ENCODE peak calls at places on chromosomes 11 and 22, in five cellular contexts. One of them, this sample, is unnamed.
A peak's percentile ranks its signal among the peaks of the same experiment; 100 is the strongest.

GRCh38 chr11:32448232-32448631 is 12.9 kb upstream of the WT1 start:
- DNase-seq in prostate gland: no peak
- DNase-seq in cardiac fibroblast: peak; percentile 71
- DNase-seq in progenitor cell of endocrine pancreas: no peak
- DNase-seq in Calu3: no peak
- DNase-seq in this sample: peak; percentile 18

GRCh38 chr11:416757-417621 is 2.2 kb upstream of the SIGIRR start:
- DNase-seq in prostate gland: peak; percentile 48
- DNase-seq in cardiac fibroblast: peak; percentile 39
- DNase-seq in progenitor cell of endocrine pancreas: peak; percentile 68
- DNase-seq in Calu3: peak; percentile 87
- DNase-seq in this sample: peak; percentile 34

GRCh38 chr11:122833133-122833470 is 5.2 kb upstream of the CRTAM start:
- DNase-seq in prostate gland: no peak
- DNase-seq in cardiac fibroblast: no peak
- DNase-seq in progenitor cell of endocrine pancreas: no peak
- DNase-seq in Calu3: no peak
- DNase-seq in this sample: no peak

GRCh38 chr11:17405232-17406005 is 17.0 kb upstream of the KCNJ11 start:
- DNase-seq in prostate gland: peak; percentile 81
- DNase-seq in cardiac fibroblast: peak; percentile 62
- DNase-seq in progenitor cell of endocrine pancreas: no peak
- DNase-seq in Calu3: peak; percentile 60
- DNase-seq in this sample: peak; percentile 72

GRCh38 chr11:61587951-61588695 is 7.2 kb upstream of the SYT7 start:
- DNase-seq in prostate gland: peak; percentile 85
- DNase-seq in cardiac fibroblast: no peak
- DNase-seq in progenitor cell of endocrine pancreas: peak; percentile 42
- DNase-seq in Calu3: peak; percentile 82
- DNase-seq in this sample: no peak

GRCh38 chr11:33935466-33935865 is 43.6 kb upstream of the LMO2 start:
- DNase-seq in prostate gland: no peak
- DNase-seq in cardiac fibroblast: no peak
- DNase-seq in progenitor cell of endocrine pancreas: no peak
- DNase-seq in Calu3: no peak
- DNase-seq in this sample: no peak

GRCh38 chr11:68354181-68354872 is 41.9 kb downstream of the LRP5 start:
- DNase-seq in prostate gland: peak; percentile 91
- DNase-seq in cardiac fibroblast: peak; percentile 95
- DNase-seq in progenitor cell of endocrine pancreas: no peak
- DNase-seq in Calu3: peak; percentile 94
- DNase-seq in this sample: peak; percentile 80

GRCh38 chr22:37575490-37576003 is 4.3 kb downstream of the LGALS2 start:
- DNase-seq in prostate gland: no peak
- DNase-seq in cardiac fibroblast: no peak
- DNase-seq in progenitor cell of endocrine pancreas: no peak
- DNase-seq in Calu3: no peak
- DNase-seq in this sample: no peak

GRCh38 chr11:77113382-77114088 is 10.9 kb downstream of the OMP start:
- DNase-seq in prostate gland: no peak
- DNase-seq in cardiac fibroblast: peak; percentile 55
- DNase-seq in progenitor cell of endocrine pancreas: no peak
- DNase-seq in Calu3: peak; percentile 76
- DNase-seq in this sample: no peak

GRCh38 chr11:11028017-11028692 is 170.3 kb upstream of the ZBED5 start:
- DNase-seq in prostate gland: peak; percentile 59
- DNase-seq in cardiac fibroblast: peak; percentile 64
- DNase-seq in progenitor cell of endocrine pancreas: peak; percentile 56
- DNase-seq in Calu3: peak; percentile 87
- DNase-seq in this sample: peak; percentile 32

GRCh38 chr11:92224394-92225205 is at the start of gene FAT3:
- DNase-seq in prostate gland: no peak
- DNase-seq in cardiac fibroblast: peak; percentile 44
- DNase-seq in progenitor cell of endocrine pancreas: peak; percentile 53
- DNase-seq in Calu3: peak; percentile 48
- DNase-seq in this sample: no peak

GRCh38 chr11:12865871-12866595 is 143.1 kb upstream of the RASSF10 start:
- DNase-seq in prostate gland: no peak
- DNase-seq in cardiac fibroblast: no peak
- DNase-seq in progenitor cell of endocrine pancreas: no peak
- DNase-seq in Calu3: no peak
- DNase-seq in this sample: no peak

GRCh38 chr11:28209906-28210305 is 101.7 kb downstream of the METTL15 start:
- DNase-seq in prostate gland: no peak
- DNase-seq in cardiac fibroblast: no peak
- DNase-seq in progenitor cell of endocrine pancreas: no peak
- DNase-seq in Calu3: no peak
- DNase-seq in this sample: no peak

GRCh38 chr22:35938226-35938625 is 90.4 kb downstream of the RBFOX2 start:
- DNase-seq in prostate gland: no peak
- DNase-seq in cardiac fibroblast: peak; percentile 35
- DNase-seq in progenitor cell of endocrine pancreas: no peak
- DNase-seq in Calu3: no peak
- DNase-seq in this sample: no peak

GRCh38 chr11:12526789-12527188 is 147.4 kb upstream of the TEAD1 start:
- DNase-seq in prostate gland: no peak
- DNase-seq in cardiac fibroblast: peak; percentile 76
- DNase-seq in progenitor cell of endocrine pancreas: no peak
- DNase-seq in Calu3: no peak
- DNase-seq in this sample: no peak

GRCh38 chr11:9992306-9992705 is 301.7 kb downstream of the SBF2 start:
- DNase-seq in prostate gland: no peak
- DNase-seq in cardiac fibroblast: no peak
- DNase-seq in progenitor cell of endocrine pancreas: no peak
- DNase-seq in Calu3: no peak
- DNase-seq in this sample: no peak

GRCh38 chr11:4862447-4863236 is 13.6 kb upstream of the OR51S1 start:
- DNase-seq in prostate gland: no peak
- DNase-seq in cardiac fibroblast: no peak
- DNase-seq in progenitor cell of endocrine pancreas: no peak
- DNase-seq in Calu3: no peak
- DNase-seq in this sample: no peak

GRCh38 chr11:120773501-120774031 is 250.3 kb upstream of the TBCEL start:
- DNase-seq in prostate gland: no peak
- DNase-seq in cardiac fibroblast: peak; percentile 45
- DNase-seq in progenitor cell of endocrine pancreas: no peak
- DNase-seq in Calu3: no peak
- DNase-seq in this sample: no peak

GRCh38 chr11:14357843-14358728 is 897 bp downstream of the RRAS2 start:
- DNase-seq in prostate gland: peak; percentile 40
- DNase-seq in cardiac fibroblast: peak; percentile 71
- DNase-seq in progenitor cell of endocrine pancreas: peak; percentile 60
- DNase-seq in Calu3: peak; percentile 70
- DNase-seq in this sample: no peak

GRCh38 chr11:2301631-2302272 is at the start of the genes C11orf21 and TSPAN32:
- DNase-seq in prostate gland: no peak
- DNase-seq in cardiac fibroblast: peak; percentile 69
- DNase-seq in progenitor cell of endocrine pancreas: no peak
- DNase-seq in Calu3: no peak
- DNase-seq in this sample: no peak

GRCh38 chr11:130070109-130070828 is 575 bp downstream of the APLP2 start:
- DNase-seq in prostate gland: peak; percentile 28
- DNase-seq in cardiac fibroblast: peak; percentile 36
- DNase-seq in progenitor cell of endocrine pancreas: peak; percentile 44
- DNase-seq in Calu3: no peak
- DNase-seq in this sample: no peak

GRCh38 chr11:55838452-55838851 is at the start of gene OR5D16:
- DNase-seq in prostate gland: no peak
- DNase-seq in cardiac fibroblast: no peak
- DNase-seq in progenitor cell of endocrine pancreas: no peak
- DNase-seq in Calu3: no peak
- DNase-seq in this sample: no peak

GRCh38 chr11:108944486-108945178 is 279.8 kb downstream of the DDX10 start:
- DNase-seq in prostate gland: no peak
- DNase-seq in cardiac fibroblast: no peak
- DNase-seq in progenitor cell of endocrine pancreas: no peak
- DNase-seq in Calu3: no peak
- DNase-seq in this sample: no peak

GRCh38 chr22:23970201-23970641 is 3.5 kb downstream of the DDTL start:
- DNase-seq in prostate gland: no peak
- DNase-seq in cardiac fibroblast: no peak
- DNase-seq in progenitor cell of endocrine pancreas: no peak
- DNase-seq in Calu3: no peak
- DNase-seq in this sample: no peak

GRCh38 chr22:23067023-23067650 is 3.2 kb upstream of the GNAZ start:
- DNase-seq in prostate gland: no peak
- DNase-seq in cardiac fibroblast: no peak
- DNase-seq in progenitor cell of endocrine pancreas: peak; percentile 9
- DNase-seq in Calu3: no peak
- DNase-seq in this sample: no peak

GRCh38 chr11:50088231-50088630 is 55.6 kb downstream of the OR4C45 start:
- DNase-seq in prostate gland: no peak
- DNase-seq in cardiac fibroblast: no peak
- DNase-seq in progenitor cell of endocrine pancreas: no peak
- DNase-seq in Calu3: no peak
- DNase-seq in this sample: no peak

GRCh38 chr11:29024386-29024785 is 916.2 kb downstream of the METTL15 start:
- DNase-seq in prostate gland: no peak
- DNase-seq in cardiac fibroblast: no peak
- DNase-seq in progenitor cell of endocrine pancreas: no peak
- DNase-seq in Calu3: no peak
- DNase-seq in this sample: no peak

GRCh38 chr11:125378596-125378995 is 117.5 kb downstream of the FEZ1 start:
- DNase-seq in prostate gland: no peak
- DNase-seq in cardiac fibroblast: no peak
- DNase-seq in progenitor cell of endocrine pancreas: no peak
- DNase-seq in Calu3: no peak
- DNase-seq in this sample: no peak

GRCh38 chr11:125379565-125380343 is 116.3 kb downstream of the FEZ1 start:
- DNase-seq in prostate gland: no peak
- DNase-seq in cardiac fibroblast: no peak
- DNase-seq in progenitor cell of endocrine pancreas: no peak
- DNase-seq in Calu3: no peak
- DNase-seq in this sample: no peak

GRCh38 chr11:125382211-125382807 is 113.8 kb downstream of the FEZ1 start:
- DNase-seq in prostate gland: no peak
- DNase-seq in cardiac fibroblast: no peak
- DNase-seq in progenitor cell of endocrine pancreas: no peak
- DNase-seq in Calu3: peak; percentile 9
- DNase-seq in this sample: no peak

GRCh38 chr11:125380756-125381445 is 115.2 kb downstream of the FEZ1 start:
- DNase-seq in prostate gland: no peak
- DNase-seq in cardiac fibroblast: no peak
- DNase-seq in progenitor cell of endocrine pancreas: no peak
- DNase-seq in Calu3: no peak
- DNase-seq in this sample: no peak

GRCh38 chr11:125381499-125381898 is 114.6 kb downstream of the FEZ1 start:
- DNase-seq in prostate gland: no peak
- DNase-seq in cardiac fibroblast: no peak
- DNase-seq in progenitor cell of endocrine pancreas: no peak
- DNase-seq in Calu3: no peak
- DNase-seq in this sample: no peak
- TF ChIP-seq CTCF in prostate gland: no peak
- TF ChIP-seq CTCF in cardiac fibroblast: no peak
- TF ChIP-seq CTCF in progenitor cell of endocrine pancreas: no peak
- TF ChIP-seq CTCF in Calu3: no peak
- TF ChIP-seq CTCF in this sample: no peak

DNA sequence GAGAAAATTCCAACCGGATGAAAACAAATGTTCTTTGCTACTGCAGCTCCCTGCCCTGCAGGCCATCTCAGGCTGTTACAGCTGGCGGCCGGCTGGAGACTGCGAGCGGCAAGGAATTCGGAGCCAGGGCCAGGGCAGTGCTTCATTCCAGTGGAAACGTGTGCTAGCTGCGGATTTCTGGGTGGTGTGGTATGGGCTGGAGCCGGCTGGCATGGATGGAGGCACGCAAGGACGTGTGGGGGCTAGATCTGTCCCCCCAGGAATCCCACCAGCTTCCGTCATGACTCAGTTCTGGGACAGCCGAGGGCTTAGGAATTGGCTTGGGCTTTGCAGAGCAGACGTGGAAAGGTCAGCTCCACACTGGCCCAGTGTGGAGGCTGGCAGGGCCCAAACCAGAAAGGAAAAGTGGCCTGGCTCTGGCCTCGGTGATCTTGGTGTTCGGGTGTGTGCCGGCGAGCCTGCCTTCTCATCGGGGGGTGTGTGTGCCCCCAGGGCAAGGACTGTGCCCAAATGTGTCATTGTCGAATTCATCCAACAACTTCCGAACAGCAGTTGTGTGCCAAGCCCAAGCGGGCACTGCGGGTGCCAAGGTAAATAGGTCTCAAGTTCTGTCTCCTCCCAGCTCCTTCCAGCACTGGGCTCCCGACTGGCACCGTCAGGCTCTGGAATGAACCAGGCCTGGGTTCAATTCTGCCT is 48.1 kb upstream of the SHISAL1 start:
- DNase-seq in prostate gland: peak; percentile 69
- DNase-seq in cardiac fibroblast: peak; percentile 88
- DNase-seq in progenitor cell of endocrine pancreas: no peak
- DNase-seq in Calu3: peak; percentile 72
- DNase-seq in this sample: peak; percentile 42
- TF ChIP-seq CTCF in prostate gland: no peak
- TF ChIP-seq CTCF in cardiac fibroblast: peak; percentile 36
- TF ChIP-seq CTCF in progenitor cell of endocrine pancreas: peak; percentile 13
- TF ChIP-seq CTCF in Calu3: no peak
- TF ChIP-seq CTCF in this sample: no peak

GRCh38 chr11:30062103-30062502 is 45.3 kb upstream of the KCNA4 start:
- DNase-seq in prostate gland: no peak
- DNase-seq in cardiac fibroblast: no peak
- DNase-seq in progenitor cell of endocrine pancreas: no peak
- DNase-seq in Calu3: no peak
- DNase-seq in this sample: no peak
- TF ChIP-seq CTCF in prostate gland: no peak
- TF ChIP-seq CTCF in cardiac fibroblast: no peak
- TF ChIP-seq CTCF in progenitor cell of endocrine pancreas: no peak
- TF ChIP-seq CTCF in Calu3: no peak
- TF ChIP-seq CTCF in this sample: no peak

GRCh38 chr11:35978173-35978572 is 34.3 kb downstream of the LDLRAD3 start:
- DNase-seq in prostate gland: no peak
- DNase-seq in cardiac fibroblast: no peak
- DNase-seq in progenitor cell of endocrine pancreas: no peak
- DNase-seq in Calu3: no peak
- DNase-seq in this sample: no peak

GRCh38 chr11:35981581-35981980 is 37.7 kb downstream of the LDLRAD3 start:
- DNase-seq in prostate gland: no peak
- DNase-seq in cardiac fibroblast: peak; percentile 73
- DNase-seq in progenitor cell of endocrine pancreas: no peak
- DNase-seq in Calu3: no peak
- DNase-seq in this sample: no peak

GRCh38 chr11:35976434-35976833 is 32.6 kb downstream of the LDLRAD3 start:
- DNase-seq in prostate gland: no peak
- DNase-seq in cardiac fibroblast: no peak
- DNase-seq in progenitor cell of endocrine pancreas: no peak
- DNase-seq in Calu3: no peak
- DNase-seq in this sample: no peak

GRCh38 chr11:35980646-35981402 is 37.0 kb downstream of the LDLRAD3 start:
- DNase-seq in prostate gland: no peak
- DNase-seq in cardiac fibroblast: peak; percentile 64
- DNase-seq in progenitor cell of endocrine pancreas: no peak
- DNase-seq in Calu3: no peak
- DNase-seq in this sample: no peak

DNA sequence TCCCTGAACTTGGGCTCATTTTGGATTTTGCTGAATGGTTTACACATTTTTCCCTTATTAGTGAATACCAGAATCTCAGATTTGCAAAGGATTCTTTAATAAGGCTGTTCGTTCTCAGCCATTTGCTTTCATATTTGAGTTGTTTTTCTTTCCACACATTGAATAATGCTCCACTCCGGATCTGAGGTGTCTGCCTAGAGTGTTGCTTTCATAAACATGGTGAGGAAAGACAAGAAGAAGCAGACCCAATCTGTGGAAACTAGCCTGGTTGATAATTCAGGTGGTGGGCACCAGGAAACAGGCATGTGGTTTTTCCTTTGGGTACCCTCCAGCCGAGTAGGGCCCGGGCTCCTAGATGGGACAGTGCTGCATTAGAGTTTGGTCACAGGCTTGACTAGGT is 35.0 kb downstream of the LDLRAD3 start:
- DNase-seq in prostate gland: no peak
- DNase-seq in cardiac fibroblast: no peak
- DNase-seq in progenitor cell of endocrine pancreas: no peak
- DNase-seq in Calu3: no peak
- DNase-seq in this sample: no peak
- TF ChIP-seq CTCF in prostate gland: no peak
- TF ChIP-seq CTCF in cardiac fibroblast: no peak
- TF ChIP-seq CTCF in progenitor cell of endocrine pancreas: no peak
- TF ChIP-seq CTCF in Calu3: no peak
- TF ChIP-seq CTCF in this sample: no peak